ENCODE peak calls at places on chromosomes 5 and 9, in five cellular contexts. C is left ventricle myocardium inferior, E is fibroblast of lung, X is cardiac fibroblast, Q is dorsolateral prefrontal cortex. U is an unnamed sample.

GRCh38 chr5:132576123-132576522 is 19.3 kb downstream of the RAD50 start:
- DNase-seq in Q (no peak), X (no peak), E (no peak), C (no peak), U (no peak)

GRCh38 chr5:1411099-1411498 is 34.1 kb downstream of the SLC6A3 start:
- DNase-seq in X (no peak), E (no peak), C (peak), Q (no peak), U (no peak)

GRCh38 chr9:2621678-2622360 is at the start of gene VLDLR:
- DNase-seq in E (peak), Q (peak), X (peak), C (peak), U (no peak)

GRCh38 chr5:81626524-81626923 is 124.4 kb downstream of the SSBP2 start:
- DNase-seq in X (peak), Q (no peak), E (peak), C (no peak), U (peak)

GRCh38 chr5:150066901-150067396 is 19.4 kb downstream of the CSF1R start:
- DNase-seq in X (peak), E (peak), Q (no peak), C (no peak), U (no peak)

GRCh38 chr5:50889790-50890189 is 223.4 kb downstream of the PARP8 start:
- DNase-seq in C (no peak), Q (no peak), E (no peak), X (peak), U (no peak)

GRCh38 chr9:20838218-20838617 is 154.2 kb downstream of the FOCAD start:
- DNase-seq in X (peak), Q (no peak), C (no peak), E (peak), U (no peak)

GRCh38 chr5:892390-893136 is at the start of the genes BRD9 and TRIP13:
- DNase-seq in Q (peak), X (peak), E (peak), C (peak), U (peak)

GRCh38 chr5:137122558-137122957 is 376.6 kb downstream of the SPOCK1 start:
- DNase-seq in C (no peak), X (no peak), E (no peak), Q (no peak), U (no peak)

GRCh38 chr9:123456011-123456410 is 100.0 kb downstream of the CRB2 start:
- DNase-seq in C (no peak), E (no peak), Q (no peak), X (no peak), U (no peak)

GRCh38 chr5:40619406-40619805 is 60.3 kb upstream of the PTGER4 start:
- DNase-seq in E (no peak), C (no peak), X (peak), Q (no peak), U (no peak)

GRCh38 chr5:17374157-17374556 is 123.9 kb upstream of the TAF11L2 start:
- DNase-seq in E (no peak), X (peak), Q (no peak), C (no peak), U (no peak)

GRCh38 chr5:16983022-16983639 is 47.0 kb upstream of the MYO10 start:
- DNase-seq in Q (no peak), X (no peak), C (no peak), E (no peak), U (peak)

GRCh38 chr5:4018007-4018406 is 422.4 kb downstream of the IRX1 start:
- DNase-seq in C (no peak), E (no peak), Q (no peak), X (no peak), U (no peak)

GRCh38 chr5:52811067-52811749 is 23.5 kb downstream of the ITGA1 start:
- DNase-seq in C (no peak), Q (no peak), X (peak), E (peak), U (no peak)

GRCh38 chr9:106954974-106955850 is 92.2 kb downstream of the ZNF462 start:
- DNase-seq in E (no peak), C (no peak), Q (no peak), X (no peak), U (no peak)

GRCh38 chr5:17190242-17190778 is 27.1 kb upstream of the BASP1 start:
- DNase-seq in E (peak), C (no peak), X (peak), Q (no peak), U (no peak)

GRCh38 chr5:14410942-14411258 is 170.7 kb upstream of the OTULINL start:
- DNase-seq in E (no peak), Q (no peak), X (no peak), C (no peak), U (no peak)

GRCh38 chr5:143932584-143932983 is 120.6 kb downstream of the HMHB1 start:
- DNase-seq in C (no peak), E (no peak), Q (no peak), X (peak), U (no peak)

GRCh38 chr5:147187163-147187562 is 47.7 kb upstream of the STK32A start:
- DNase-seq in C (no peak), X (no peak), Q (no peak), E (no peak), U (no peak)

GRCh38 chr9:88993871-88994819 is 2.9 kb downstream of the S1PR3 start:
- DNase-seq in E (no peak), X (no peak), C (no peak), Q (no peak), U (no peak)

GRCh38 chr5:56123531-56124243 is 109.4 kb downstream of the ANKRD55 start:
- DNase-seq in Q (no peak), C (peak), E (peak), X (peak), U (peak)

GRCh38 chr9:106035810-106036209 is 341.5 kb downstream of the TMEM38B start:
- DNase-seq in Q (no peak), X (no peak), E (no peak), C (no peak), U (no peak)

GRCh38 chr9:133396952-133397351 is 20.8 kb downstream of the STKLD1 start:
- DNase-seq in X (peak), Q (no peak), E (no peak), C (no peak), U (no peak)

GRCh38 chr9:135070964-135071735 is 16.3 kb upstream of the OLFM1 start:
- DNase-seq in C (no peak), Q (no peak), E (no peak), X (no peak), U (no peak)

GRCh38 chr9:107239474-107239873 is 43.6 kb upstream of the RAD23B start:
- DNase-seq in X (peak), Q (no peak), C (no peak), E (peak), U (no peak)

GRCh38 chr5:171315925-171316257 is 6.8 kb downstream of the TLX3 start:
- DNase-seq in Q (no peak), C (no peak), X (no peak), E (no peak), U (no peak)
- H3K4me3 ChIP-seq in Q (no peak), C (peak), X (no peak), E (no peak), U (no peak)

GRCh38 chr9:99029083-99029482 is 75.8 kb upstream of the TGFBR1 start:
- DNase-seq in E (no peak), C (no peak), X (no peak), Q (no peak), U (no peak)
- H3K4me3 ChIP-seq in E (no peak), C (no peak), X (no peak), Q (no peak), U (no peak)

GRCh38 chr5:72555871-72556270 is 48.7 kb upstream of the ZNF366 start:
- DNase-seq in E (peak), X (peak), C (no peak), Q (no peak), U (no peak)
- H3K4me3 ChIP-seq in E (no peak), X (no peak), C (peak), Q (peak), U (no peak)

GRCh38 chr5:170273968-170274710 is 23.4 kb downstream of the LCP2 start:
- DNase-seq in C (no peak), X (peak), Q (no peak), E (no peak), U (no peak)

GRCh38 chr5:170278611-170279500 is 18.7 kb downstream of the LCP2 start:
- DNase-seq in X (no peak), E (no peak), Q (no peak), C (peak), U (no peak)

GRCh38 chr5:170277953-170278352 is 19.6 kb downstream of the LCP2 start:
- DNase-seq in C (no peak), E (no peak), X (no peak), Q (no peak), U (no peak)

GRCh38 chr5:170280090-170280493 is 17.5 kb downstream of the LCP2 start:
- DNase-seq in C (no peak), Q (no peak), X (no peak), E (no peak), U (no peak)

DNA sequence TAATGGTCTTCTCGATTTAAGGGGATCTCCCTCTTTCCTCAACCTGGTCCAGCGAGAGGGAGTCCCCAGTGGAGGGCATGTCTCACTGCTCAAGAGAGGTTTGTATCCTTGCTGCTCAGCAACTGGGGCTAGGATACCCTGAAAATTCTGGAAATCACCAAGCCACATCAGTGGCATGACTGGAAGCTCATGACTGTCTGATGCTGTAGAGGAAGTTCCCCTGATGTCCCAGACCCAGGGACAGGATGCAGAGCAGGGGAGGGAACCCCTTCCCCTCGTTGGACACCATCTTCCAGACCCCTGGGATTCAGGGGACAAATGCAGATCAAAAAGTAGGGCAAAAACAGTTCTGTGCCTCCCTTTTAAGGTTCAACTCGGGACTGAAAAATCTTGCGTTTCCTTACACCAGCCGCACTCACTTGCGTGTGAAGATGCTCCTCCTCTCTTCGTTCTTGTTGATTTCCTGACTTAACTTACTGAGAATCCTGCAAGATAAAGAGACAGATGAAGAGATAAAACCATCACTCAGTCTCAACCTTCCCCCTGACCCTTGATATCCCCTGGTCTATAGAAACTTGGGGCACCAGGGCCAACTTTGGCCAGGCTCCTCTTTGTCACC is 22.1 kb downstream of the LCP2 start:
- DNase-seq in E (no peak), X (no peak), Q (no peak), C (no peak), U (no peak)
- H3K4me3 ChIP-seq in E (no peak), X (no peak), Q (no peak), C (no peak), U (no peak)

GRCh38 chr9:73133042-73133651 is 18.5 kb upstream of the ANXA1 start:
- DNase-seq in X (no peak), E (no peak), C (no peak), Q (no peak), U (no peak)
- H3K4me3 ChIP-seq in X (no peak), E (peak), C (peak), Q (peak), U (peak)